ENCODE peak calls at places on chromosomes 7 and 10, in seven cellular contexts. F is ELR; J is ureter; O is activated T-cell treated with anti-CD3 and anti-CD28 coated beads for 1 hour; I is stimulated activated CD4-positive, alpha-beta T cell treated with anti-CD3 and anti-CD28 coated beads, Interleukin-12 subunit alpha, Interleukin-12 subunit beta, amount 100 ng/mL, for 4 hours; K is hypothalamus; P is HT1080. Z is an unnamed sample.

GRCh38 chr7:134154581-134155130 is 27.5 kb downstream of the LRGUK start:
- DNase-seq in F (peak), J (no peak), O (no peak), I (no peak), K (no peak), P (no peak), Z (no peak)

GRCh38 chr7:113198226-113198625 is 79.9 kb upstream of the SMIM30 start:
- DNase-seq in F (no peak), J (no peak), O (no peak), I (no peak), K (no peak), P (no peak), Z (no peak)

GRCh38 chr7:125695631-125696030 is 766.0 kb upstream of the POT1 start:
- DNase-seq in F (no peak), J (no peak), O (no peak), I (no peak), K (no peak), P (no peak), Z (no peak)

GRCh38 chr7:6165075-6165474 is 107.3 kb downstream of the CYTH3 start:
- DNase-seq in F (no peak), J (no peak), O (no peak), I (no peak), K (no peak), P (no peak), Z (no peak)

GRCh38 chr10:28090506-28090905 is 91.6 kb upstream of the ODAD2 start:
- DNase-seq in F (no peak), J (no peak), O (no peak), I (no peak), K (no peak), P (no peak), Z (no peak)

GRCh38 chr10:22341190-22341935 is 3.9 kb upstream of the SPAG6 start:
- DNase-seq in F (no peak), J (peak), O (no peak), I (no peak), K (no peak), P (peak), Z (no peak)

GRCh38 chr7:102132209-102132752 is 154.4 kb upstream of the SH2B2 start:
- DNase-seq in F (no peak), J (no peak), O (no peak), I (no peak), K (no peak), P (no peak), Z (no peak)

GRCh38 chr7:26369519-26370385 is 78.1 kb downstream of the SNX10 start:
- DNase-seq in F (peak), J (no peak), O (no peak), I (no peak), K (no peak), P (peak), Z (peak)

GRCh38 chr10:30805061-30805460 is 175.5 kb upstream of the LYZL2 start:
- DNase-seq in F (no peak), J (no peak), O (no peak), I (no peak), K (no peak), P (no peak), Z (no peak)

GRCh38 chr7:84490661-84491060 is 296.1 kb upstream of the SEMA3A start:
- DNase-seq in F (peak), J (no peak), O (no peak), I (no peak), K (no peak), P (no peak), Z (peak)

GRCh38 chr7:155953501-155953778 is 141.2 kb upstream of the SHH start:
- DNase-seq in F (no peak), J (no peak), O (no peak), I (no peak), K (no peak), P (no peak), Z (no peak)

GRCh38 chr10:4663162-4663992 is 162.6 kb upstream of the AKR1E2 start:
- DNase-seq in F (peak), J (peak), O (no peak), I (no peak), K (no peak), P (peak), Z (peak)

GRCh38 chr7:155333346-155334234 is 35.9 kb downstream of the INSIG1 start:
- DNase-seq in F (no peak), J (no peak), O (no peak), I (no peak), K (no peak), P (no peak), Z (no peak)

GRCh38 chr10:114821915-114822770 is 563 bp downstream of the FHIP2A start:
- DNase-seq in F (peak), J (peak), O (no peak), I (peak), K (no peak), P (peak), Z (no peak)

GRCh38 chr10:86077871-86078638 is 288.5 kb downstream of the GRID1 start:
- DNase-seq in F (no peak), J (no peak), O (no peak), I (no peak), K (no peak), P (no peak), Z (no peak)

GRCh38 chr10:78229950-78230675 is 196.4 kb downstream of the RPS24 start:
- DNase-seq in F (no peak), J (no peak), O (no peak), I (no peak), K (no peak), P (no peak), Z (no peak)

GRCh38 chr10:86693721-86694369 is 25.5 kb downstream of the LDB3 start:
- DNase-seq in F (peak), J (no peak), O (peak), I (peak), K (no peak), P (peak), Z (no peak)

GRCh38 chr10:95415631-95416031 is 124.8 kb upstream of the PDLIM1 start:
- DNase-seq in F (no peak), J (no peak), O (no peak), I (no peak), K (no peak), P (no peak), Z (no peak)

GRCh38 chr7:418636-419280 is 100.9 kb downstream of the PDGFA start:
- DNase-seq in F (no peak), J (no peak), O (no peak), I (no peak), K (peak), P (no peak), Z (no peak)

GRCh38 chr10:13816195-13816926 is 229.6 kb downstream of the PRPF18 start:
- DNase-seq in F (peak), J (no peak), O (no peak), I (no peak), K (no peak), P (peak), Z (peak)

GRCh38 chr10:98411166-98411565 is 3.8 kb downstream of the PYROXD2 start:
- DNase-seq in F (no peak), J (no peak), O (no peak), I (no peak), K (no peak), P (no peak), Z (no peak)

GRCh38 chr7:95730493-95731280 is 41.7 kb upstream of the DYNC1I1 start:
- DNase-seq in F (no peak), J (no peak), O (no peak), I (no peak), K (no peak), P (peak), Z (no peak)

GRCh38 chr7:85000973-85001372 is 185.9 kb downstream of the SEMA3D start:
- DNase-seq in F (no peak), J (no peak), O (no peak), I (no peak), K (no peak), P (no peak), Z (no peak)

GRCh38 chr7:129615018-129615417 is 3.5 kb downstream of the NRF1 start:
- DNase-seq in F (peak), J (no peak), O (no peak), I (no peak), K (no peak), P (peak), Z (no peak)

GRCh38 chr10:60446855-60447254 is 57.2 kb upstream of the ANK3 start:
- DNase-seq in F (peak), J (no peak), O (no peak), I (no peak), K (no peak), P (peak), Z (no peak)

GRCh38 chr7:120168066-120168465 is 104.9 kb upstream of the KCND2 start:
- DNase-seq in F (no peak), J (no peak), O (no peak), I (no peak), K (no peak), P (no peak), Z (no peak)

GRCh38 chr7:139181404-139181803 is 49.6 kb upstream of the UBN2 start:
- DNase-seq in F (peak), J (no peak), O (no peak), I (no peak), K (no peak), P (no peak), Z (no peak)

GRCh38 chr10:100019824-100020160 is 10.0 kb upstream of the DNMBP start:
- DNase-seq in F (peak), J (no peak), O (no peak), I (no peak), K (no peak), P (no peak), Z (no peak)

GRCh38 chr7:22589641-22590141 is 89.7 kb upstream of the STEAP1B start:
- DNase-seq in F (peak), J (peak), O (no peak), I (no peak), K (no peak), P (peak), Z (no peak)

Z was measured in NCI-H748 treated with DMSO at 0.1 percent for 48 hours.